ENCODE peak calls at places on chromosomes 7 and 10, in eight cellular contexts. B is heart left ventricle, G is IMR-90, O is LNCaP clone FGC, K is A549, D is A673, L is epithelial cell of esophagus, W is fibroblast of the aortic adventitia. Z is an unnamed sample.

GRCh38 chr10:60347270-60347669 is 42.4 kb downstream of the ANK3 start:
- DNase-seq in L (no peak), W (no peak), B (no peak), K (no peak), D (no peak), G (no peak), O (no peak), Z (no peak)

GRCh38 chr7:601573-602340 is 82.1 kb upstream of the PDGFA start:
- DNase-seq in L (no peak), G (peak; percentile 19), O (no peak), K (no peak), B (peak; percentile 73), W (no peak), D (peak; percentile 57), Z (peak; percentile 35)

GRCh38 chr7:73903321-73904218 is 42.6 kb downstream of the TMEM270 start:
- DNase-seq in B (no peak), O (no peak), L (no peak), G (no peak), D (no peak), W (no peak), K (no peak), Z (no peak)

GRCh38 chr10:102279104-102279503 is 33.8 kb downstream of the GBF1 start:
- DNase-seq in B (no peak), O (no peak), G (no peak), D (no peak), L (no peak), K (no peak), W (no peak), Z (no peak)

GRCh38 chr10:18689498-18689897 is 30.3 kb downstream of the ARL5B start:
- DNase-seq in D (peak; percentile 64), W (peak; percentile 74), L (peak; percentile 47), O (no peak), K (no peak), B (no peak), G (peak; percentile 65), Z (peak; percentile 76)

GRCh38 chr10:90865400-90865799 is 6.4 kb upstream of the RPP30 start:
- DNase-seq in W (peak; percentile 56), G (peak; percentile 36), K (peak; percentile 27), O (no peak), B (no peak), D (peak; percentile 34), L (no peak), Z (peak; percentile 71)

GRCh38 chr7:107690084-107690483 is 29.5 kb downstream of the SLC26A4 start:
- DNase-seq in O (no peak), K (no peak), W (no peak), G (no peak), B (no peak), D (no peak), L (no peak), Z (no peak)

GRCh38 chr10:44818721-44819127 is 92.4 kb upstream of the TMEM72 start:
- DNase-seq in L (no peak), D (no peak), G (peak; percentile 50), W (no peak), O (no peak), B (no peak), K (no peak), Z (peak; percentile 81)

DNA sequence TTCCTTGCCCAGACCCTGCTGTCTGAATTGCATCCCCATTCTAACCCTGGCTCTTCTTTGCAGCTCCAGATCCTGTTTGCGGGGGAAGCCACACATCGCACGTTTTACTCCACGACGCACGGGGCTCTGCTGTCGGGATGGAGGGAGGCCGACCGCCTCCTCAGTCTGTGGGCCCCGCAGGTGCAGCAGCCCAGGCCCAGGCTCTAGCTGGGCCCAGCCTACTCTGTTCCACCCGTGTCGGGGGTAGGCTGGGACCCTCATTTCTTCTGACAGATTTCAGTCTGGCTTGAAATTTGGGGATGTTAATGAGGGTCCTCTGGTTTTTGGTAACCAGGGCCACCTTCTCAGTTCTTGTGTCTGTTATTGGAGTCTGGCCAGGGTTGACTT is 2.7 kb upstream of the MTG1 start:
- DNase-seq in O (no peak), L (no peak), G (no peak), D (no peak), W (no peak), K (no peak), B (no peak), Z (no peak)
- H3K4me3 ChIP-seq in O (no peak overlapping the region), L (no peak overlapping the region), G (no peak overlapping the region), D (no peak overlapping the region), W (no peak overlapping the region), K (no peak overlapping the region), B (no peak overlapping the region), Z (no peak overlapping the region)

DNA sequence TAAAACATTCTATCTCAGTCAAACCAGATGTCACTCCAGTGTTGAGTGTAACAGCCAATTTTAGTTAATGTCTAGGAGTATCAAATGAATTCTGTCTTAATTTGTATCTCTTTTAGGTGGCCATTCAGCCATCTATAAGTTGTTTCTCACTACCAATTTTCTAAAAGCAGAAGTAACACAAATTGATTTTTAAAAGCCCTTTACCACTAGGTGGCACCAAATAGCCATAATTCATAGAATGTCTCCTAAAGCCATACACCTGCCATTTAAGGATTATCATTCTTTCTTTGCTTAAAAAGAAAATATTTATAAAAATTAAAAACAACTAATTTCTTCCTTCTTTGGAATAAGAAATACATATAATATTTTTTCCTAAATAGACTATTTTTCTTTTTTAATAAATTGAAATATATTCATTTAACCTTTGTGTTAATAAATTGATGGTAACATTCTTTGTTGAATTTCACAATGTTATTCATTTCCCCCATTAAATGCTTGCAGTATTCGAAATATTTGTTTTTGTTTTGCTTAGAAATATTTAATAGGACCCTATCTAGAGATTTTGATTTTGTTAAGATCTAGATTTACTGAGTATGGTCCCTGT is 107.8 kb upstream of the PPP1R3A start:
- DNase-seq in L (peak; percentile 65), O (peak; percentile 30), K (peak; percentile 36), D (peak; percentile 76), G (peak; percentile 52), B (no peak), W (peak; percentile 79), Z (peak; percentile 76)
- TF ChIP-seq CTCF in L (peak; percentile 47), O (peak; percentile 55), K (peak; percentile 80), D (peak; percentile 71), G (peak; percentile 67), B (peak; percentile 67), W (peak; percentile 56), Z (peak; percentile 59)

GRCh38 chr10:95559466-95559865 is 1.7 kb downstream of the SORBS1 start:
- DNase-seq in G (no peak), K (no peak), B (peak; percentile 48), W (no peak), O (no peak), L (no peak), D (no peak), Z (no peak)
- H3K4me3 ChIP-seq in G (no peak overlapping the region), K (no peak overlapping the region), B (peak overlapping the region; percentile 85), W (no peak overlapping the region), O (no peak overlapping the region), L (no peak overlapping the region), D (no peak overlapping the region), Z (no peak overlapping the region)

GRCh38 chr7:100545636-100546128 is 6.7 kb downstream of the AGFG2 start:
- DNase-seq in B (peak; percentile 46), O (no peak), L (peak; percentile 73), D (peak; percentile 50), W (peak; percentile 83), G (peak; percentile 86), K (peak; percentile 93), Z (peak; percentile 94)
- TF ChIP-seq CTCF in B (no peak), O (no peak), L (peak; percentile 9), D (no peak), W (peak; percentile 11), G (peak; percentile 18), K (peak; percentile 15), Z (peak; percentile 39)

GRCh38 chr7:100588438-100588837 is 2.3 kb downstream of the FBXO24 start:
- DNase-seq in W (no peak), O (no peak), K (no peak), B (no peak), G (peak; percentile 20), D (no peak), L (no peak), Z (no peak)
- H3K4me3 ChIP-seq in W (no peak overlapping the region), O (no peak overlapping the region), K (no peak overlapping the region), B (no peak overlapping the region), G (no peak overlapping the region), D (no peak overlapping the region), L (no peak overlapping the region), Z (no peak overlapping the region)

GRCh38 chr7:40001649-40002048 is 51.6 kb downstream of the CDK13 start:
- DNase-seq in L (no peak), K (no peak), G (no peak), O (no peak), W (no peak), B (no peak), D (no peak), Z (no peak)
- TF ChIP-seq CTCF in L (no peak), K (no peak), G (no peak), O (no peak), W (no peak), B (no peak), D (no peak), Z (no peak)

GRCh38 chr7:4745265-4745919 is 30.0 kb upstream of the AP5Z1 start:
- DNase-seq in L (no peak), O (no peak), B (no peak), G (no peak), W (no peak), D (no peak), K (no peak), Z (no peak)
- H3K4me3 ChIP-seq in L (peak overlapping the region; percentile 38), O (peak overlapping the region; percentile 38), B (no peak overlapping the region), G (peak overlapping the region; percentile 51), W (peak overlapping the region; percentile 29), D (no peak overlapping the region), K (peak overlapping the region; percentile 33), Z (peak overlapping the region; percentile 24)

Z was measured in choroid plexus epithelial cell.